ENCODE peak calls at places on chromosome 5, in seven cellular contexts. One of them, this sample, is unnamed.

GRCh38 chr5:28779161-28779754 is 1740.9 kb upstream of the CDH9 start:
- DNase-seq in right lobe of liver: no peak
- DNase-seq in tibial nerve: no peak
- DNase-seq in GM10248: no peak
- DNase-seq in neural crest cell: no peak
- DNase-seq in tibial artery: no peak
- DNase-seq in thyroid gland: no peak
- DNase-seq in this sample: peak

GRCh38 chr5:179874136-179874535 is 15.5 kb upstream of the MRNIP start:
- DNase-seq in right lobe of liver: no peak
- DNase-seq in tibial nerve: no peak
- DNase-seq in GM10248: no peak
- DNase-seq in neural crest cell: no peak
- DNase-seq in tibial artery: no peak
- DNase-seq in thyroid gland: no peak
- DNase-seq in this sample: no peak

GRCh38 chr5:152542741-152543140 is 137.7 kb upstream of the NMUR2 start:
- DNase-seq in right lobe of liver: no peak
- DNase-seq in tibial nerve: no peak
- DNase-seq in GM10248: no peak
- DNase-seq in neural crest cell: peak
- DNase-seq in tibial artery: no peak
- DNase-seq in thyroid gland: peak
- DNase-seq in this sample: peak

GRCh38 chr5:124596595-124597388 is 149.6 kb downstream of the ZNF608 start:
- DNase-seq in right lobe of liver: no peak
- DNase-seq in tibial nerve: no peak
- DNase-seq in GM10248: no peak
- DNase-seq in neural crest cell: no peak
- DNase-seq in tibial artery: no peak
- DNase-seq in thyroid gland: no peak
- DNase-seq in this sample: peak

GRCh38 chr5:176776141-176776865 is 34.1 kb upstream of the UNC5A start:
- DNase-seq in right lobe of liver: peak
- DNase-seq in tibial nerve: no peak
- DNase-seq in GM10248: no peak
- DNase-seq in neural crest cell: no peak
- DNase-seq in tibial artery: peak
- DNase-seq in thyroid gland: no peak
- DNase-seq in this sample: no peak

GRCh38 chr5:87831499-87831898 is 418.8 kb upstream of the CCNH start:
- DNase-seq in right lobe of liver: no peak
- DNase-seq in tibial nerve: no peak
- DNase-seq in GM10248: no peak
- DNase-seq in neural crest cell: no peak
- DNase-seq in tibial artery: no peak
- DNase-seq in thyroid gland: no peak
- DNase-seq in this sample: no peak

GRCh38 chr5:32520995-32521394 is 64.4 kb upstream of the SUB1 start:
- DNase-seq in right lobe of liver: no peak
- DNase-seq in tibial nerve: no peak
- DNase-seq in GM10248: no peak
- DNase-seq in neural crest cell: no peak
- DNase-seq in tibial artery: no peak
- DNase-seq in thyroid gland: no peak
- DNase-seq in this sample: no peak

GRCh38 chr5:142109356-142110045 is 922 bp downstream of the NDFIP1 start:
- DNase-seq in right lobe of liver: no peak
- DNase-seq in tibial nerve: no peak
- DNase-seq in GM10248: no peak
- DNase-seq in neural crest cell: no peak
- DNase-seq in tibial artery: no peak
- DNase-seq in thyroid gland: no peak
- DNase-seq in this sample: peak

GRCh38 chr5:80207832-80208231 is 48.0 kb downstream of the SERINC5 start:
- DNase-seq in right lobe of liver: peak
- DNase-seq in tibial nerve: no peak
- DNase-seq in GM10248: no peak
- DNase-seq in neural crest cell: no peak
- DNase-seq in tibial artery: no peak
- DNase-seq in thyroid gland: no peak
- DNase-seq in this sample: no peak

GRCh38 chr5:90982576-90982975 is 400.5 kb downstream of the ARRDC3 start:
- DNase-seq in right lobe of liver: no peak
- DNase-seq in tibial nerve: no peak
- DNase-seq in GM10248: no peak
- DNase-seq in neural crest cell: no peak
- DNase-seq in tibial artery: no peak
- DNase-seq in thyroid gland: peak
- DNase-seq in this sample: no peak

GRCh38 chr5:170534177-170534576 is 30.4 kb downstream of the KCNIP1 start:
- DNase-seq in right lobe of liver: peak
- DNase-seq in tibial nerve: no peak
- DNase-seq in GM10248: no peak
- DNase-seq in neural crest cell: no peak
- DNase-seq in tibial artery: peak
- DNase-seq in thyroid gland: no peak
- DNase-seq in this sample: peak

GRCh38 chr5:6522983-6523382 is 74.3 kb downstream of the UBE2QL1 start:
- DNase-seq in right lobe of liver: no peak
- DNase-seq in tibial nerve: no peak
- DNase-seq in GM10248: no peak
- DNase-seq in neural crest cell: no peak
- DNase-seq in tibial artery: no peak
- DNase-seq in thyroid gland: no peak
- DNase-seq in this sample: no peak

GRCh38 chr5:153211052-153211451 is 279.4 kb upstream of the GRIA1 start:
- DNase-seq in right lobe of liver: no peak
- DNase-seq in tibial nerve: no peak
- DNase-seq in GM10248: no peak
- DNase-seq in neural crest cell: no peak
- DNase-seq in tibial artery: no peak
- DNase-seq in thyroid gland: no peak
- DNase-seq in this sample: no peak

GRCh38 chr5:16585028-16585667 is 31.6 kb downstream of the RETREG1 start:
- DNase-seq in right lobe of liver: no peak
- DNase-seq in tibial nerve: no peak
- DNase-seq in GM10248: no peak
- DNase-seq in neural crest cell: no peak
- DNase-seq in tibial artery: no peak
- DNase-seq in thyroid gland: no peak
- DNase-seq in this sample: peak

GRCh38 chr5:144032375-144032774 is 138.1 kb downstream of the YIPF5 start:
- DNase-seq in right lobe of liver: no peak
- DNase-seq in tibial nerve: no peak
- DNase-seq in GM10248: no peak
- DNase-seq in neural crest cell: no peak
- DNase-seq in tibial artery: peak
- DNase-seq in thyroid gland: no peak
- DNase-seq in this sample: no peak

GRCh38 chr5:37786855-37787254 is 53.0 kb downstream of the GDNF start:
- DNase-seq in right lobe of liver: no peak
- DNase-seq in tibial nerve: no peak
- DNase-seq in GM10248: no peak
- DNase-seq in neural crest cell: no peak
- DNase-seq in tibial artery: no peak
- DNase-seq in thyroid gland: no peak
- DNase-seq in this sample: peak

GRCh38 chr5:51378778-51379652 is 4.2 kb upstream of the ISL1 start:
- DNase-seq in right lobe of liver: no peak
- DNase-seq in tibial nerve: no peak
- DNase-seq in GM10248: no peak
- DNase-seq in neural crest cell: no peak
- DNase-seq in tibial artery: no peak
- DNase-seq in thyroid gland: peak
- DNase-seq in this sample: no peak

GRCh38 chr5:66130493-66130892 is 13.6 kb upstream of the SREK1 start:
- DNase-seq in right lobe of liver: no peak
- DNase-seq in tibial nerve: no peak
- DNase-seq in GM10248: no peak
- DNase-seq in neural crest cell: no peak
- DNase-seq in tibial artery: no peak
- DNase-seq in thyroid gland: no peak
- DNase-seq in this sample: no peak

GRCh38 chr5:52521236-52521635 is 266.5 kb upstream of the ITGA1 start:
- DNase-seq in right lobe of liver: no peak
- DNase-seq in tibial nerve: no peak
- DNase-seq in GM10248: no peak
- DNase-seq in neural crest cell: no peak
- DNase-seq in tibial artery: no peak
- DNase-seq in thyroid gland: no peak
- DNase-seq in this sample: no peak

GRCh38 chr5:54964405-54964804 is 21.0 kb downstream of the ESM1 start:
- DNase-seq in right lobe of liver: no peak
- DNase-seq in tibial nerve: no peak
- DNase-seq in GM10248: no peak
- DNase-seq in neural crest cell: no peak
- DNase-seq in tibial artery: no peak
- DNase-seq in thyroid gland: no peak
- DNase-seq in this sample: no peak

GRCh38 chr5:54956922-54957321 is 28.5 kb downstream of the ESM1 start:
- DNase-seq in right lobe of liver: no peak
- DNase-seq in tibial nerve: no peak
- DNase-seq in GM10248: no peak
- DNase-seq in neural crest cell: no peak
- DNase-seq in tibial artery: no peak
- DNase-seq in thyroid gland: no peak
- DNase-seq in this sample: no peak

GRCh38 chr5:54965806-54966205 is 19.6 kb downstream of the ESM1 start:
- DNase-seq in right lobe of liver: no peak
- DNase-seq in tibial nerve: no peak
- DNase-seq in GM10248: no peak
- DNase-seq in neural crest cell: no peak
- DNase-seq in tibial artery: no peak
- DNase-seq in thyroid gland: no peak
- DNase-seq in this sample: no peak

GRCh38 chr5:54959673-54960418 is 25.5 kb downstream of the ESM1 start:
- DNase-seq in right lobe of liver: no peak
- DNase-seq in tibial nerve: no peak
- DNase-seq in GM10248: no peak
- DNase-seq in neural crest cell: no peak
- DNase-seq in tibial artery: no peak
- DNase-seq in thyroid gland: no peak
- DNase-seq in this sample: peak
- TF ChIP-seq CTCF in right lobe of liver: peak
- TF ChIP-seq CTCF in tibial nerve: no peak
- TF ChIP-seq CTCF in GM10248: no peak
- TF ChIP-seq CTCF in neural crest cell: peak
- TF ChIP-seq CTCF in tibial artery: no peak
- TF ChIP-seq CTCF in thyroid gland: no peak
- TF ChIP-seq CTCF in this sample: peak

GRCh38 chr5:78129632-78130031 is 164.9 kb downstream of the AP3B1 start:
- DNase-seq in right lobe of liver: no peak
- DNase-seq in tibial nerve: no peak
- DNase-seq in GM10248: no peak
- DNase-seq in neural crest cell: no peak
- DNase-seq in tibial artery: no peak
- DNase-seq in thyroid gland: no peak
- DNase-seq in this sample: no peak

GRCh38 chr5:78132507-78132906 is 162.0 kb downstream of the AP3B1 start:
- DNase-seq in right lobe of liver: no peak
- DNase-seq in tibial nerve: no peak
- DNase-seq in GM10248: no peak
- DNase-seq in neural crest cell: no peak
- DNase-seq in tibial artery: no peak
- DNase-seq in thyroid gland: no peak
- DNase-seq in this sample: no peak

GRCh38 chr5:78133423-78133822 is 161.1 kb downstream of the AP3B1 start:
- DNase-seq in right lobe of liver: no peak
- DNase-seq in tibial nerve: no peak
- DNase-seq in GM10248: no peak
- DNase-seq in neural crest cell: no peak
- DNase-seq in tibial artery: no peak
- DNase-seq in thyroid gland: no peak
- DNase-seq in this sample: no peak

DNA sequence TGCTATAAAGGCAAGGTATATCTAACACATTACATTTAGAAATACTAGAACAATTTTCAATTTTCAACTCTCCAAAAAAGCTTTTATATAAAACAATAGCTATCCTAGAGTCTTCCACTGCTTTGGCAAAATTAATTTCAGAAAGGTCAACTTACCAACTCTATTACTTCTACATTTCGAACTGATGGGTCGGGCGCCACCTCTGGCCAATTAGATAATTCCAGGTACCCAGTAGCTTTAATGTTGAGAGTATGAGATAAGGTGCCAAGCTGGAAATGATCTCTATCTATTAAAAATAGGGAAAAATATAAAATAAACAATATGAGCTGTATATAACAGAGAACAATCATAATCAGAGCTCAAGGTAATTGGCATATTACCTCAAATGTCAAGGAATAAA is 166.6 kb downstream of the AP3B1 start:
- DNase-seq in right lobe of liver: no peak
- DNase-seq in tibial nerve: no peak
- DNase-seq in GM10248: no peak
- DNase-seq in neural crest cell: no peak
- DNase-seq in tibial artery: no peak
- DNase-seq in thyroid gland: no peak
- DNase-seq in this sample: no peak
- TF ChIP-seq CTCF in right lobe of liver: no peak
- TF ChIP-seq CTCF in tibial nerve: no peak
- TF ChIP-seq CTCF in GM10248: peak
- TF ChIP-seq CTCF in neural crest cell: peak
- TF ChIP-seq CTCF in tibial artery: no peak
- TF ChIP-seq CTCF in thyroid gland: no peak
- TF ChIP-seq CTCF in this sample: peak

GRCh38 chr5:172735141-172735831 is 35.7 kb downstream of the DUSP1 start:
- DNase-seq in right lobe of liver: no peak
- DNase-seq in tibial nerve: no peak
- DNase-seq in GM10248: no peak
- DNase-seq in neural crest cell: no peak
- DNase-seq in tibial artery: peak
- DNase-seq in thyroid gland: no peak
- DNase-seq in this sample: no peak

GRCh38 chr5:172732201-172732865 is 38.7 kb downstream of the DUSP1 start:
- DNase-seq in right lobe of liver: no peak
- DNase-seq in tibial nerve: no peak
- DNase-seq in GM10248: no peak
- DNase-seq in neural crest cell: no peak
- DNase-seq in tibial artery: no peak
- DNase-seq in thyroid gland: no peak
- DNase-seq in this sample: no peak

GRCh38 chr5:172731286-172732073 is 39.5 kb downstream of the DUSP1 start:
- DNase-seq in right lobe of liver: peak
- DNase-seq in tibial nerve: no peak
- DNase-seq in GM10248: no peak
- DNase-seq in neural crest cell: no peak
- DNase-seq in tibial artery: no peak
- DNase-seq in thyroid gland: peak
- DNase-seq in this sample: peak

GRCh38 chr5:172733974-172734346 is 37.0 kb downstream of the DUSP1 start:
- DNase-seq in right lobe of liver: no peak
- DNase-seq in tibial nerve: no peak
- DNase-seq in GM10248: no peak
- DNase-seq in neural crest cell: no peak
- DNase-seq in tibial artery: no peak
- DNase-seq in thyroid gland: no peak
- DNase-seq in this sample: no peak

GRCh38 chr5:172733179-172733973 is 37.6 kb downstream of the DUSP1 start:
- DNase-seq in right lobe of liver: no peak
- DNase-seq in tibial nerve: peak
- DNase-seq in GM10248: no peak
- DNase-seq in neural crest cell: no peak
- DNase-seq in tibial artery: peak
- DNase-seq in thyroid gland: peak
- DNase-seq in this sample: peak
- TF ChIP-seq CTCF in right lobe of liver: no peak
- TF ChIP-seq CTCF in tibial nerve: peak
- TF ChIP-seq CTCF in GM10248: no peak
- TF ChIP-seq CTCF in neural crest cell: no peak
- TF ChIP-seq CTCF in tibial artery: no peak
- TF ChIP-seq CTCF in thyroid gland: no peak
- TF ChIP-seq CTCF in this sample: peak

GRCh38 chr5:74640450-74641013 is at the start of gene ENC1:
- DNase-seq in right lobe of liver: peak
- DNase-seq in tibial nerve: peak
- DNase-seq in GM10248: peak
- DNase-seq in neural crest cell: peak
- DNase-seq in tibial artery: peak
- DNase-seq in thyroid gland: peak
- DNase-seq in this sample: peak
- TF ChIP-seq CTCF in right lobe of liver: peak
- TF ChIP-seq CTCF in tibial nerve: peak
- TF ChIP-seq CTCF in GM10248: peak
- TF ChIP-seq CTCF in neural crest cell: peak
- TF ChIP-seq CTCF in tibial artery: peak
- TF ChIP-seq CTCF in thyroid gland: peak
- TF ChIP-seq CTCF in this sample: peak